ENCODE peak calls at places on chromosome 7, in eight cellular contexts. M, V, U, K, J, R, Z and Q are unnamed samples.

GRCh38 chr7:92682767-92683539 is 92.8 kb upstream of the FAM133B start:
- DNase-seq in J (peak; percentile 12), K (no peak), Z (no peak), V (no peak), M (no peak), U (no peak), R (peak; percentile 68), Q (no peak)

GRCh38 chr7:140841316-140841715 is 83.4 kb downstream of the BRAF start:
- DNase-seq in J (peak; percentile 88), K (no peak), U (no peak), R (no peak), Z (no peak), M (no peak), V (no peak), Q (no peak)

GRCh38 chr7:149455175-149455950 is 5.5 kb downstream of the ZNF777 start:
- DNase-seq in J (no peak), M (no peak), V (no peak), U (no peak), K (no peak), Z (no peak), R (no peak), Q (no peak)

GRCh38 chr7:33854951-33855350 is 50.4 kb upstream of the BMPER start:
- DNase-seq in U (no peak), J (peak; percentile 48), M (peak; percentile 86), R (peak; percentile 49), V (no peak), Z (no peak), K (no peak), Q (no peak)

GRCh38 chr7:22645418-22646181 is 81.4 kb upstream of the IL6 start:
- DNase-seq in M (no peak), V (no peak), J (no peak), K (no peak), R (no peak), U (no peak), Z (no peak), Q (no peak)

GRCh38 chr7:137916564-137916963 is 69.8 kb upstream of the DGKI start:
- DNase-seq in J (no peak), K (no peak), M (no peak), Z (no peak), V (no peak), R (no peak), U (no peak), Q (no peak)

GRCh38 chr7:99679400-99680191 is at the start of gene CYP3A5:
- DNase-seq in J (peak; percentile 58), R (no peak), K (peak; percentile 79), Z (no peak), M (peak; percentile 78), U (peak; percentile 32), V (no peak), Q (peak; percentile 11)

GRCh38 chr7:105017263-105018051 is 3.5 kb downstream of the KMT2E start:
- DNase-seq in M (no peak), K (no peak), R (no peak), J (no peak), Z (no peak), U (no peak), V (no peak), Q (no peak)

GRCh38 chr7:143374556-143374955 is 6.6 kb upstream of the ZYX start:
- DNase-seq in J (no peak), V (no peak), U (no peak), K (no peak), M (no peak), Z (peak; percentile 66), R (no peak), Q (no peak)

GRCh38 chr7:20784311-20785210 is 2.1 kb downstream of the SP8 start:
- DNase-seq in U (no peak), V (peak; percentile 74), M (peak; percentile 8), R (no peak), K (no peak), Z (no peak), J (no peak), Q (no peak)

GRCh38 chr7:1812693-1813393 is 142.8 kb downstream of the ELFN1 start:
- DNase-seq in U (no peak), M (no peak), Z (peak; percentile 69), R (no peak), J (no peak), K (no peak), V (peak; percentile 69), Q (no peak)

GRCh38 chr7:148611692-148612091 is 21.1 kb downstream of the C7orf33 start:
- DNase-seq in Z (no peak), M (no peak), J (no peak), V (no peak), K (no peak), R (no peak), U (no peak), Q (no peak)

GRCh38 chr7:135386776-135387175 is 123.1 kb downstream of the CNOT4 start:
- DNase-seq in V (no peak), U (no peak), Z (no peak), M (no peak), K (no peak), J (no peak), R (no peak), Q (no peak)

GRCh38 chr7:71615017-71615416 is 483.1 kb downstream of the GALNT17 start:
- DNase-seq in V (no peak), R (no peak), Z (no peak), J (no peak), M (no peak), K (no peak), U (no peak), Q (no peak)

GRCh38 chr7:46301677-46302076 is 380.6 kb upstream of the IGFBP3 start:
- DNase-seq in K (no peak), Z (no peak), M (peak; percentile 80), U (no peak), R (no peak), J (peak; percentile 70), V (no peak), Q (no peak)

GRCh38 chr7:129362528-129362927 is 71.7 kb upstream of the STRIP2 start:
- DNase-seq in U (no peak), Z (no peak), M (no peak), K (no peak), V (no peak), J (no peak), R (no peak), Q (no peak)

GRCh38 chr7:102967798-102968197 is 55.0 kb downstream of the LRRC17 start:
- DNase-seq in U (no peak), Z (no peak), K (no peak), R (peak; percentile 50), J (no peak), M (peak; percentile 41), V (no peak), Q (no peak)

GRCh38 chr7:134605978-134606923 is 40.4 kb upstream of the BPGM start:
- DNase-seq in U (peak; percentile 54), R (peak; percentile 83), V (peak; percentile 75), K (peak; percentile 67), M (peak; percentile 69), J (peak; percentile 74), Z (peak; percentile 81), Q (no peak)

GRCh38 chr7:41189866-41190265 is 513.0 kb downstream of the INHBA start:
- DNase-seq in J (peak; percentile 79), K (no peak), Z (no peak), R (peak; percentile 97), U (no peak), M (peak; percentile 97), V (no peak), Q (peak; percentile 67)

DNA sequence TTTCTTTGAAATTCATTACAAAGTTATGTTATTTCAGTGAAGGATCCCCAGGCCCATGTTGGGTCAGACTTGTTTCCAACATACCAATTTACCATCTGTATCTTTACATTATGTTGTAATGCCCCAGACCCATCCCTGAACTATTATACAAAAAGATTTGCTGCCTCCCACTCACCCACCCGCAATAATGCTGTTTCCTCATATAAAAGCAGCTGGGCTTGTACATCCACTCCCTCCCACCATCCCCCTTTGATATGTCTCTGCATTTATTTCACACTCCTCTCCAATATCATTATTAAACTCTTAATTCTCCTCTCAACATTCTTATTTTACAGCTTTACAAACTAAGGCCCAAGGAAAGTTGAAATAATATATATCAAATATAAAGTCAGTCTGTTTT is 153.7 kb downstream of the DOCK4 start:
- DNase-seq in U (no peak), K (no peak), R (no peak), V (no peak), M (no peak), Z (no peak), J (no peak), Q (no peak)
- TF ChIP-seq CTCF in U (no peak), K (no peak), R (no peak), V (no peak), M (no peak), Z (no peak), J (no peak), Q (no peak)

GRCh38 chr7:116863168-116863670 is 832 bp downstream of the CAPZA2 start:
- DNase-seq in Z (peak; percentile 83), K (peak; percentile 13), M (peak; percentile 22), V (peak; percentile 62), R (peak; percentile 30), J (peak; percentile 44), U (peak; percentile 23), Q (no peak)

GRCh38 chr7:116861717-116862116 is 670 bp upstream of the CAPZA2 start:
- DNase-seq in U (no peak), K (no peak), M (no peak), Z (no peak), V (no peak), R (no peak), J (no peak), Q (no peak)

GRCh38 chr7:116862234-116863167 is at the start of gene CAPZA2:
- DNase-seq in M (peak; percentile 80), V (peak; percentile 96), K (peak; percentile 94), R (peak; percentile 91), Z (peak; percentile 99), U (peak; percentile 93), J (peak; percentile 89), Q (peak; percentile 65)

GRCh38 chr7:116859323-116859722 is 3.1 kb upstream of the CAPZA2 start:
- DNase-seq in M (peak; percentile 82), J (peak; percentile 92), R (peak; percentile 88), V (no peak), K (no peak), Z (no peak), U (no peak), Q (peak; percentile 43)

GRCh38 chr7:116864084-116864483 is 1.7 kb downstream of the CAPZA2 start:
- DNase-seq in K (no peak), V (no peak), Z (no peak), J (no peak), M (no peak), U (no peak), R (no peak), Q (no peak)
- H3K4me3 ChIP-seq in K (peak overlapping the region; percentile 86), V (peak overlapping the region; percentile 92), Z (peak overlapping the region; percentile 79), J (peak overlapping the region; percentile 90), M (peak overlapping the region; percentile 87), U (peak overlapping the region; percentile 81), R (peak overlapping the region; percentile 75), Q (peak overlapping the region; percentile 84)

DNA sequence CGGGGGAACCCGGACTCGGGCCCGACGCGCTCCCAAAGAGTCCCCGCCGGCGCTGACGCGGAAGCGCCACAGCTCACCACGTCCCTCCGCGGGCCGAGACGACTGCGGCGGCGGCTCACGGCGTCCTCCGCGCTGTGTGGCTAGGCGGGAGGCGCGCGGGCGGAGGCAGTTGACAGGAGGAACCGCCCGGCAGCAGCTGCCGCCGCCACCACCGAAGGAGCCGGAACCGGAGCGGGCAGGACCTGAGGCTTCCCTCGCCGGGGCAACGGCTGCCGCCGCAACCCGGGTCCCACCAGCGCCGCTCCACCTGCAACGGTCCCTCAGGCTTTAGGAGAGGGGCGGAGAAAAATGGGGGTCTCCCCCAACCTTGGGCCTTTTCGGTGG is 334 bp downstream of the ZNF800 start:
- DNase-seq in U (peak; percentile 42), K (peak; percentile 64), V (peak; percentile 78), R (peak; percentile 64), Z (peak; percentile 95), M (peak; percentile 49), J (peak; percentile 58), Q (no peak)
- TF ChIP-seq CTCF in U (no peak), K (no peak), V (no peak), R (no peak), Z (peak; percentile 7), M (no peak), J (no peak), Q (no peak)

GRCh38 chr7:131909151-131909768 is 352.8 kb upstream of the PODXL start:
- DNase-seq in Z (no peak), M (no peak), J (no peak), U (no peak), R (no peak), K (peak; percentile 16), V (peak; percentile 54), Q (no peak)
- H3K4me3 ChIP-seq in Z (no peak overlapping the region), M (no peak overlapping the region), J (no peak overlapping the region), U (no peak overlapping the region), R (no peak overlapping the region), K (no peak overlapping the region), V (peak overlapping the region; percentile 47), Q (no peak overlapping the region)